ENCODE peak calls at places on chromosomes 3 and 15, in four cellular contexts. S is dorsolateral prefrontal cortex, E is bronchial epithelial cell, Q is BJ. P is an unnamed sample.

GRCh38 chr3:18099611-18100010 is 325.5 kb downstream of the SATB1 start:
- DNase-seq in S (no peak), E (no peak), Q (no peak), P (no peak)

GRCh38 chr15:71448688-71449114 is 333.4 kb downstream of the THSD4 start:
- DNase-seq in E (peak; percentile 79), Q (no peak), S (no peak), P (no peak)

GRCh38 chr15:67076147-67076843 is 10.9 kb downstream of the SMAD3 start:
- DNase-seq in S (no peak), E (peak; percentile 90), Q (no peak), P (peak; percentile 78)

GRCh38 chr15:90232196-90232595 is 1.5 kb downstream of the CIB1 start:
- DNase-seq in E (peak; percentile 55), Q (no peak), S (no peak), P (no peak)

GRCh38 chr3:194592798-194593752 is 40.1 kb downstream of the TMEM44 start:
- DNase-seq in S (no peak), Q (peak; percentile 99), E (peak; percentile 98), P (peak; percentile 100)

GRCh38 chr3:14143826-14144225 is 19.0 kb downstream of the TMEM43 start:
- DNase-seq in S (no peak), E (peak; percentile 91), Q (peak; percentile 92), P (peak; percentile 84)

GRCh38 chr15:95812491-95812890 is 518.0 kb upstream of the NR2F2 start:
- DNase-seq in E (peak; percentile 4), S (no peak), Q (no peak), P (no peak)

GRCh38 chr15:63487076-63487757 is 17.2 kb upstream of the USP3 start:
- DNase-seq in S (peak; percentile 86), E (peak; percentile 61), Q (no peak), P (no peak)

GRCh38 chr3:46423588-46423987 is 16.5 kb downstream of the CCRL2 start:
- DNase-seq in Q (no peak), E (peak; percentile 87), S (no peak), P (no peak)

GRCh38 chr15:59283717-59284336 is 77.2 kb downstream of the LDHAL6B start:
- DNase-seq in E (peak; percentile 98), S (no peak), Q (no peak), P (no peak)

GRCh38 chr3:10228248-10228950 is 19.9 kb upstream of the TATDN2 start:
- DNase-seq in Q (no peak), S (no peak), E (peak; percentile 52), P (no peak)

GRCh38 chr3:114310701-114311100 is 16.9 kb downstream of the TIGIT start:
- DNase-seq in E (peak; percentile 15), Q (no peak), S (no peak), P (no peak)

GRCh38 chr15:82139823-82140268 is 94.0 kb upstream of the MEX3B start:
- DNase-seq in S (no peak), Q (no peak), E (peak; percentile 58), P (no peak)

GRCh38 chr3:142888484-142889262 is at the start of gene PCOLCE2:
- DNase-seq in Q (no peak), E (no peak), S (no peak), P (no peak)

DNA sequence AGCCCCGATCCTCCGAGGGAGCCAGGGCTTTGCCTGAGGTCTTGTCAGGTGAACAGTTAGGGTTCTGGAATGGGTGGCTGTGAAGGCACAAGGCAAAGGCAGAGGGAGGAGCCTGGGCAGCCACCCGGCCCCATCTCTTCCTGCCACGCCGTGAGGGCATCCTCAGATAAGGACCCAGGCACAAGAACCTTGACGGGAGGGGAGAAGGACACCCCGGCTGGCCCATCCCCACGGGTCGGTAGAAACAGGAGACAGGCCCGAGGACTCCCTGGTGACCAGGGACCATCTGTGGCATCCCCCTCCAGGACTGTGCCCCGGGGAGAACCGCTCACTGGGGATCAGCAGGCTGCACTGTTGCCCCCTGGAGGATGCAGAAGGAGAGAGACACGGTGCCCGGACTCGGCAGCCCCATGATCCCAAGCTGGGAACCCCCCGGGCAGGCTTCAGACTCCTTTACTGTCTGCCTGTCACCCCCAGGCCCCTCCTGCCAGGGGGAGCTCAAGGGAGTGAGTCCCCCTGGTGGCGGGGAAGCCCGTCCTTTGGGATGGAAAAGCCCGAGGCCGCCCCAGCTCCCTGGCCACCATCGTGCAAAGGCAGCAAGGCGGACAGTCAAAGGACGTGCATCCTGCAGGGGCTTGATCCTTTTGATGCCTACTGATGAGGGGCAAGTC is 12.3 kb upstream of the PCSK6 start:
- DNase-seq in E (no peak), Q (no peak), S (no peak), P (no peak)
- TF ChIP-seq CTCF in E (peak; percentile 71), Q (peak; percentile 78), S (peak; percentile 66), P (peak; percentile 44)

DNA sequence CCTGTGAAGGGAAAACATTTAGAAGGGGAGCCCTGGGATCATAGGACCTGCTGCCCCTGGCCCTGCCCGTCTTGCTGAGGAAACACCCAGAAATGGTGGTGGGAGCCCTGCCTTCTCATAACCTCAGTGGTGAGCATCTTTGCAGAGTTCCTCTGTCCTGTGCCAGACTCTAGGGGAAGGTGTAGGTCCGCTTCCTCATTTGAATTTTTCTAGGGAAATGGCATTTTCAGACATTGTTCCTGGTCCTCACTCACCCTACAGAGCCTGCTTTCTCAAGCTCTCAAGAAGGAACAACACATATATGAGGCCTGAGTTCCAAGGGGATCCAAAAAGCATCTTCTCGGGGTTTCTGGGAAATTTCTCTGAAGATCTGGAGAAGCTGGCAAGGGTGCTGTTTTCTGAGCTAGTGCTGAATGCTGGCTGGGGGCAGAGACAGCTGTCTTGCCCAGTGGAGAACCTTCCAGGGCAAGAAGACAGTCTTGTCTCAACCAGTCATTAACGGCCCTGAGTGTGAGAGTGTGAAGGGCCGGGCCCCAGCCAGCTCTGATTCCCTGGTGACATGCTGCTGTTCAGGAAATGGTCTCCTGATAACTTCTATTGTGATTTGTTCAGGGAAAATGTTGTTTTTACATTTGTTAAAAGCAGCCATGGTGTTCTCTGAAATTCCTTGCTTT is 283.1 kb upstream of the LRRFIP2 start:
- DNase-seq in E (no peak), Q (no peak), S (no peak), P (no peak)
- H3K27me3 ChIP-seq in E (peaks cover 19% of the 10 kb centered on the region), Q (peaks cover 35% of the 10 kb centered on the region), S (no peaks in the 10 kb centered on the region), P (peaks cover 37% of the 10 kb centered on the region)

DNA sequence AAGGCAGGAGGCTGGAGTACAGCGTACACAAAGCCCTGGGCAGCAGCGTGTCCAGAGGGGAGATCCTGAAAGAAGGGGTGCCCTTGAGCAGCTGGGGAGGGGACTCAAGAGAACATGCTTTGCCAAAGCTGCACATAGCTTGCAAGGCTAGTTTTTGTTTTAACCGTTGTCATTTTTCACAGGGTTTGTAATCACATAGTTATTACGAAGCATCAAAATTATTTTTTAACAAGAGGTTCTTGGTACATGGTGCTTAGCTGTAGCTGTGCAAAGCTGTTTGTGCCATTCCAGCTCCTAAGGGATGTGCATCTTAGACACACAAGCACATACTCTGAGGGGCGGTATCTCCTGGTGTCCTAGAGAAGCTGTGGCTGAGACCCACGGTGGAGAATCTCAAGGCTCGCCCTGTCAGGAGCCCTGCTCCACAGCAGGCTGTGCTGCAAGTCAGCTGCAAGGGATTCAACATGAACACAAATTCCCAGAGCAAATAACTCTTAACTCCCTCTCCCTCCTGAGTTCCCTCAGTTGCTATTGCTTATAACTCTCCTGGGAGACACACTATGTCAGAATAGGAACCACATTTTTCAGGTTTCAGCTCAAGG is 461.3 kb upstream of the PPP2R3A start:
- DNase-seq in S (no peak), E (no peak), Q (no peak), P (no peak)
- TF ChIP-seq CTCF in S (no peak), E (no peak), Q (no peak), P (no peak)

GRCh38 chr3:102474207-102474606 is 39.4 kb downstream of the ZPLD1 start:
- DNase-seq in S (no peak), E (no peak), Q (no peak), P (no peak)

GRCh38 chr3:102471491-102471890 is 36.7 kb downstream of the ZPLD1 start:
- DNase-seq in E (peak; percentile 54), Q (no peak), S (no peak), P (no peak)

GRCh38 chr3:102473648-102474047 is 38.8 kb downstream of the ZPLD1 start:
- DNase-seq in S (no peak), Q (no peak), E (no peak), P (no peak)

GRCh38 chr3:102466001-102466400 is 31.2 kb downstream of the ZPLD1 start:
- DNase-seq in Q (no peak), E (no peak), S (no peak), P (no peak)

GRCh38 chr3:102471001-102471400 is 36.2 kb downstream of the ZPLD1 start:
- DNase-seq in S (no peak), Q (no peak), E (no peak), P (no peak)
- H3K27me3 ChIP-seq in S (no peaks in the 10 kb centered on the region), Q (no peaks in the 10 kb centered on the region), E (no peaks in the 10 kb centered on the region), P (no peaks in the 10 kb centered on the region)